ENCODE peak calls at places on chromosomes 2 and 18, in ten cellular contexts. P, B, L, M, A, C, I, W, K and J are unnamed samples.

GRCh38 chr2:133568598-133568997 is 335 bp upstream of the NCKAP5 start:
- ATAC-seq in I (no peak), A (peak), L (no peak), C (no peak), B (no peak), P (no peak), M (no peak), W (no peak), K (no peak), J (peak)

GRCh38 chr2:180319586-180320405 is 312.7 kb upstream of the CWC22 start:
- ATAC-seq in P (no peak), K (no peak), W (no peak), C (no peak), A (no peak), L (no peak), B (no peak), M (no peak), I (no peak), J (no peak)

GRCh38 chr2:153311432-153311831 is 167.1 kb downstream of the RPRM start:
- ATAC-seq in A (no peak), K (peak), W (peak), M (no peak), P (no peak), L (no peak), C (no peak), I (no peak), B (no peak), J (no peak)

GRCh38 chr2:63765117-63765516 is 76.6 kb upstream of the UGP2 start:
- ATAC-seq in A (peak), K (no peak), B (no peak), W (no peak), M (no peak), P (no peak), I (no peak), L (no peak), C (no peak), J (no peak)

GRCh38 chr2:239109041-239109915 is 261.4 kb downstream of the TWIST2 start:
- ATAC-seq in L (no peak), A (peak), C (peak), P (peak), I (no peak), K (no peak), W (no peak), B (no peak), M (no peak), J (peak)

GRCh38 chr2:10389191-10389590 is 58.9 kb downstream of the ODC1 start:
- ATAC-seq in L (no peak), M (no peak), C (no peak), W (no peak), K (no peak), P (no peak), A (no peak), I (no peak), B (no peak), J (no peak)

GRCh38 chr2:9092383-9093282 is 89.1 kb upstream of the MBOAT2 start:
- ATAC-seq in I (no peak), C (no peak), M (no peak), L (no peak), B (no peak), K (no peak), W (no peak), A (no peak), P (no peak), J (no peak)

GRCh38 chr2:143513081-143513480 is 383.9 kb downstream of the ARHGAP15 start:
- ATAC-seq in C (peak), P (peak), K (peak), M (no peak), I (no peak), W (no peak), B (peak), L (peak), A (peak), J (no peak)

GRCh38 chr2:2270808-2271415 is 60.2 kb downstream of the MYT1L start:
- ATAC-seq in C (no peak), W (no peak), I (no peak), P (no peak), K (no peak), L (no peak), M (no peak), A (no peak), B (no peak), J (no peak)

GRCh38 chr18:9704233-9705118 is 3.6 kb upstream of the RAB31 start:
- ATAC-seq in L (peak), P (no peak), I (no peak), W (no peak), A (no peak), K (no peak), C (no peak), M (peak), B (no peak), J (no peak)

GRCh38 chr2:222993920-222994650 is 57.9 kb upstream of the KCNE4 start:
- ATAC-seq in M (no peak), C (peak), A (peak), I (no peak), P (peak), K (peak), W (peak), L (no peak), B (no peak), J (peak)

GRCh38 chr2:105857076-105857740 is 112.5 kb downstream of the NCK2 start:
- ATAC-seq in L (peak), W (no peak), M (peak), C (no peak), K (no peak), I (no peak), A (no peak), P (no peak), B (peak), J (no peak)

GRCh38 chr2:231684314-231685223 is 23.8 kb upstream of the PTMA start:
- ATAC-seq in P (no peak), L (no peak), K (no peak), B (no peak), C (peak), A (no peak), M (no peak), I (no peak), W (no peak), J (no peak)

GRCh38 chr2:69217333-69218080 is 169.5 kb downstream of the GFPT1 start:
- ATAC-seq in A (no peak), M (no peak), I (no peak), C (no peak), B (no peak), P (no peak), K (no peak), L (no peak), W (no peak), J (no peak)

GRCh38 chr18:76459687-76460350 is 35.2 kb downstream of the ZNF516 start:
- ATAC-seq in L (no peak), A (peak), B (no peak), K (peak), P (peak), M (no peak), I (no peak), W (peak), C (peak), J (peak)

GRCh38 chr18:39773656-39774055 is 2181.4 kb upstream of the PIK3C3 start:
- ATAC-seq in W (no peak), I (no peak), C (no peak), P (no peak), K (no peak), M (no peak), B (no peak), A (no peak), L (no peak), J (no peak)

GRCh38 chr2:15641530-15641982 is 49.9 kb downstream of the DDX1 start:
- ATAC-seq in C (no peak), B (no peak), W (no peak), M (no peak), I (no peak), P (peak), A (no peak), K (no peak), L (no peak), J (no peak)

GRCh38 chr2:191112448-191112901 is 38.3 kb downstream of the STAT4 start:
- ATAC-seq in A (no peak), B (no peak), W (no peak), M (peak), L (peak), P (no peak), I (no peak), K (no peak), C (no peak), J (no peak)

GRCh38 chr2:235055891-235056516 is 104.2 kb downstream of the SH3BP4 start:
- ATAC-seq in A (peak), M (no peak), I (no peak), K (peak), B (no peak), P (peak), L (no peak), C (no peak), W (no peak), J (peak)

GRCh38 chr2:10317646-10318045 is 14.9 kb downstream of the HPCAL1 start:
- ATAC-seq in W (no peak), B (no peak), L (no peak), A (no peak), M (no peak), K (no peak), P (no peak), I (no peak), C (no peak), J (no peak)

GRCh38 chr18:37322497-37323035 is 243.0 kb downstream of the CELF4 start:
- ATAC-seq in C (peak), M (peak), W (no peak), B (no peak), A (peak), K (peak), I (no peak), L (peak), P (peak), J (peak)

GRCh38 chr18:22817844-22818243 is 115.3 kb upstream of the RBBP8 start:
- ATAC-seq in W (peak), M (no peak), I (no peak), L (no peak), K (no peak), B (no peak), A (no peak), C (no peak), P (no peak), J (no peak)

GRCh38 chr2:215870088-215870490 is 143.3 kb downstream of the MREG start:
- ATAC-seq in B (no peak), W (peak), K (peak), C (peak), P (no peak), A (peak), M (no peak), L (no peak), I (no peak), J (no peak)

GRCh38 chr2:47904903-47905453 is 1.3 kb downstream of the FBXO11 start:
- ATAC-seq in C (no peak), A (peak), M (peak), K (peak), P (peak), L (no peak), W (peak), I (peak), B (peak), J (no peak)

GRCh38 chr2:239086325-239087020 is 238.6 kb downstream of the TWIST2 start:
- ATAC-seq in K (no peak), C (no peak), M (no peak), L (no peak), W (no peak), B (no peak), P (no peak), I (no peak), A (no peak), J (no peak)

GRCh38 chr2:155310589-155310988 is 612.1 kb downstream of the KCNJ3 start:
- ATAC-seq in C (no peak), K (peak), W (no peak), P (peak), I (no peak), A (no peak), M (no peak), B (no peak), L (no peak), J (no peak)

GRCh38 chr2:66532972-66533868 is 98.3 kb downstream of the MEIS1 start:
- ATAC-seq in I (no peak), W (no peak), B (no peak), C (peak), K (no peak), A (no peak), P (no peak), L (no peak), M (no peak), J (no peak)

GRCh38 chr18:55401638-55402191 is 186.3 kb downstream of the TCF4 start:
- ATAC-seq in C (peak), K (peak), I (no peak), W (peak), M (no peak), P (peak), L (no peak), B (no peak), A (peak), J (no peak)

GRCh38 chr2:226580403-226580802 is 219.2 kb downstream of the IRS1 start:
- ATAC-seq in P (no peak), W (no peak), K (no peak), M (no peak), B (no peak), A (no peak), I (no peak), C (peak), L (no peak), J (no peak)

GRCh38 chr2:120237491-120237902 is 14.3 kb upstream of the TMEM185B start:
- ATAC-seq in P (no peak), C (no peak), M (no peak), W (peak), I (no peak), L (no peak), B (no peak), K (peak), A (peak), J (peak)

GRCh38 chr2:64659252-64659651 is 5.5 kb upstream of the SERTAD2 start:
- ATAC-seq in B (no peak), C (no peak), P (no peak), M (no peak), L (no peak), A (no peak), W (no peak), I (no peak), K (no peak), J (no peak)